ENCODE peak calls at places on chromosomes 6 and 20, in four cellular contexts. C, O, G and S are unnamed samples.

GRCh38 chr6:142401838-142402237 is 100.0 kb downstream of the ADGRG6 start:
- DNase-seq in C (no peak), O (no peak), G (no peak), S (no peak)

GRCh38 chr20:55252525-55252924 is 752.8 kb downstream of the CBLN4 start:
- DNase-seq in C (no peak), O (no peak), G (no peak), S (no peak)

GRCh38 chr20:31824125-31824485 is 4.9 kb downstream of the MYLK2 start:
- DNase-seq in C (no peak), G (no peak), O (no peak), S (no peak)

GRCh38 chr6:161079566-161080262 is 88.1 kb downstream of the MAP3K4 start:
- DNase-seq in O (no peak), C (no peak), G (no peak), S (peak)

GRCh38 chr6:43175676-43176422 is 4.8 kb downstream of the SRF start:
- DNase-seq in G (no peak), C (no peak), O (no peak), S (no peak)

GRCh38 chr6:13261464-13261994 is 66.8 kb downstream of the TBC1D7 start:
- DNase-seq in G (peak), C (no peak), O (no peak), S (no peak)

GRCh38 chr6:158869010-158869603 is 49.9 kb upstream of the EZR start:
- DNase-seq in O (no peak), C (no peak), G (peak), S (no peak)

GRCh38 chr6:167906899-167907298 is 80.2 kb downstream of the AFDN start:
- DNase-seq in G (no peak), C (no peak), O (no peak), S (no peak)

GRCh38 chr6:125888989-125889656 is 67.4 kb upstream of the HINT3 start:
- DNase-seq in C (peak), O (peak), G (no peak), S (peak)

GRCh38 chr6:38713812-38714211 is 1.3 kb upstream of the DNAH8 start:
- DNase-seq in C (no peak), G (no peak), O (no peak), S (no peak)

GRCh38 chr20:21433329-21433890 is 36.1 kb upstream of the NKX2-4 start:
- DNase-seq in O (no peak), C (no peak), G (no peak), S (no peak)

GRCh38 chr6:47715782-47716181 is 17.4 kb downstream of the ADGRF4 start:
- DNase-seq in O (no peak), C (no peak), G (no peak), S (no peak)
- TF ChIP-seq CREM in O (no peak), C (no peak), G (no peak), S (no peak)

GRCh38 chr20:19885576-19885956 is 127.5 kb downstream of the RIN2 start:
- DNase-seq in O (no peak), G (no peak), C (no peak), S (no peak)
- TF ChIP-seq CREM in O (no peak), G (no peak), C (no peak), S (no peak)

GRCh38 chr6:67633058-67633457 is 1002.0 kb upstream of the ADGRB3 start:
- DNase-seq in C (no peak), G (no peak), O (no peak), S (no peak)

GRCh38 chr6:67634199-67634598 is 1000.9 kb upstream of the ADGRB3 start:
- DNase-seq in O (no peak), G (no peak), C (no peak), S (no peak)

GRCh38 chr6:67629268-67629667 is 1005.8 kb upstream of the ADGRB3 start:
- DNase-seq in O (no peak), C (no peak), G (no peak), S (no peak)

DNA sequence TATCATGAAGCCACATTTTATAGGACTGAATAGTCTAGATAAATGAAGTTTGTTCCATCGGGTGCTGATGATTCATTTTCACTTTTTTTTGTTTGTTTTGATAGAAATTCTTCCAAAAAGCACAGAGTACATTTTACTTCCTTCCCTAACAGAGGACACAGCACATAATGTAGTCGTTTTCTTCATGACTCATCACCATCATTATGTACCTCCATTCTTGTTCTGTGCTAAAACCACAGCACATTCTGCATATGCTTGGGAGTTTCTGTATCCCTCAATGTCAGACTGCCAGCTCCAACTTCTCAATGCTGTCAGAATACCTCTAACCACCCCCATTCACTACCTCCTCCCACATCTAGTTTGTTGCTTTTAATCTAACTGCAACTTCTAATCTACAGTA is 1004.9 kb upstream of the ADGRB3 start:
- DNase-seq in C (no peak), O (no peak), G (no peak), S (peak)
- TF ChIP-seq CREM in C (no peak), O (no peak), G (no peak), S (no peak)

DNA sequence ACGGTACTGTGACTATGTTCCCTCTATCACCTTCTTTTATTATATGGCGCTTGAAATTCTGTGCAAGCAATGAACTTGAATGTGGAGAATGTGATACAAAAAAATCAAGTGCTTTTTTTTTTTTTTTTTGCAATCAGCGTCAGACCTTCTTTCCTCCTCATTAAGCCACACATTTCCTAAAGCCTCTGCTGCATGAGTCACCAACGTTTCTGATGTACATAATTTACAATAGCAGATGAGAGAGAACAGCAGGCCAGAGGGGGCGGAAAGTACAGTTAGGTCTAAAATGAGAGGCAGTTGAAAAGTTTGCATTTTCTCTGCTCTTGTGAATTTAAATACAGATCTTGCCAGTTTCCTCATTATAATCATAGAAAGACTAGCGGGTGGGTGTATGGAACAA is 114.6 kb upstream of the RIPOR2 start:
- DNase-seq in C (no peak), G (no peak), O (no peak), S (peak)
- TF ChIP-seq CREM in C (no peak), G (no peak), O (no peak), S (no peak)

DNA sequence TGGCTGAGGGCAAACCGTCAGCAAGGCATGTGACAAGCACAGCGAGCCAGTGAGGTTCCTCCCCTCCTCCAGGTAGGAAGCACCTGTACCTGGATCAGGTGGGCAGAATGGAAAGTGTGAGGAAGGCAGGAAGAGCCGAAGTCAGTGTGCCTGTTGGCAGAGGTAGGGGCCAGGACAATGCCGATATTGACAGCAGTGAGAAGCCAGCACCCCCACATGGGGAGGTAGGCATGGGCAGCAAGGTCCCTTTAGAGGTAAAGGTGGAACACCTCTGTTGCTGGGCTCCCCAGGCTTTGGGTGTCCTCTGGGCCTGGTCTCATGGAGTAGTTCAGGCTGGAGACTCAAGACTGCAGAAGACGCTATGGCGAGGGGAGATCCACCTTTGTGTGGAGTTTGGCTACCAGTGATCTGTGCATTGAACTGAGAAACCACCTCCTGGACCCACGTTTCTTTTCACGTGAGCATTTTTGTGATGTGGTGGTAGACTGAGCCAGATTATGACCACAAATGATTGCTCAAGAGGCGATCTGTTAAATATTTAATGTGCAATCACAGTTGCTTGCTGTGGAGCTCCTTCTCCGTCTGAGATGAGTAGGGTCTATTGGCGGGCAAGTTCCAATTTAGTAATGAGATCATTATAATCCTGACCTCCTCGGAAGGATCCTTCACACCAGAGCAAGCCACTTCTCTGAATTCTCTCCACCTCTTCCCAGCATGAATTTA is 174.8 kb downstream of the CDH26 start:
- DNase-seq in C (no peak), G (no peak), O (no peak), S (no peak)
- TF ChIP-seq CREM in C (no peak), G (no peak), O (no peak), S (no peak)

GRCh38 chr6:7723041-7723447 is 2.9 kb upstream of the BMP6 start:
- DNase-seq in O (peak), G (no peak), C (peak), S (peak)
- TF ChIP-seq CREM in O (no peak), G (no peak), C (no peak), S (no peak)

GRCh38 chr6:50272611-50273010 is 222.9 kb upstream of the DEFB112 start:
- DNase-seq in C (no peak), G (no peak), O (no peak), S (no peak)

GRCh38 chr6:50271266-50271665 is 221.5 kb upstream of the DEFB112 start:
- DNase-seq in G (no peak), O (no peak), C (no peak), S (no peak)

GRCh38 chr6:50271817-50272216 is 222.1 kb upstream of the DEFB112 start:
- DNase-seq in C (no peak), G (no peak), O (no peak), S (no peak)

GRCh38 chr6:50264995-50265571 is 215.4 kb upstream of the DEFB112 start:
- DNase-seq in O (peak), G (no peak), C (peak), S (peak)

GRCh38 chr6:50270427-50270826 is 220.7 kb upstream of the DEFB112 start:
- DNase-seq in G (no peak), C (no peak), O (no peak), S (no peak)
- TF ChIP-seq CREM in G (no peak), C (no peak), O (no peak), S (no peak)

GRCh38 chr6:150773969-150774368 is 91.5 kb upstream of the MTHFD1L start:
- DNase-seq in G (no peak), C (no peak), O (no peak), S (no peak)

GRCh38 chr6:150770631-150771030 is 94.9 kb upstream of the MTHFD1L start:
- DNase-seq in O (no peak), G (no peak), C (no peak), S (no peak)

GRCh38 chr6:150777731-150778130 is 87.8 kb upstream of the MTHFD1L start:
- DNase-seq in O (no peak), G (no peak), C (no peak), S (no peak)

GRCh38 chr6:150775400-150775799 is 90.1 kb upstream of the MTHFD1L start:
- DNase-seq in C (no peak), O (no peak), G (no peak), S (no peak)

GRCh38 chr6:150775804-150776203 is 89.7 kb upstream of the MTHFD1L start:
- DNase-seq in O (no peak), C (no peak), G (no peak), S (no peak)
- TF ChIP-seq CREM in O (no peak), C (no peak), G (no peak), S (no peak)